ENCODE peak calls at places on chromosomes 11 and 22, in seven cellular contexts. A is HCT116; P is pancreas; M is fibroblast of lung; W is left lung; F is CD8-positive, alpha-beta T cell; S is left ventricle myocardium inferior. I is an unnamed sample. For H3K27me3 and H3K36me3, the result is how much of the 10 kb centered on the place peaks cover.

GRCh38 chr11:103877221-103877620 is 159.2 kb upstream of the DDI1 start:
- DNase-seq in M (peak), S (no peak), P (no peak), W (no peak), A (no peak), F (no peak), I (no peak)

GRCh38 chr11:103055174-103055890 is 36.6 kb downstream of the DCUN1D5 start:
- DNase-seq in W (no peak), M (peak), P (no peak), A (peak), S (no peak), F (no peak), I (peak)

GRCh38 chr22:47854226-47854625 is 1091.8 kb downstream of the TBC1D22A start:
- DNase-seq in A (no peak), F (no peak), M (no peak), W (no peak), S (no peak), P (no peak), I (no peak)

GRCh38 chr11:250740-251299 is 14.0 kb downstream of the PSMD13 start:
- DNase-seq in A (no peak), P (peak), M (peak), S (peak), W (peak), F (peak), I (no peak)

GRCh38 chr11:59759900-59760299 is 4.7 kb downstream of the STX3 start:
- DNase-seq in W (no peak), A (no peak), F (no peak), M (no peak), P (no peak), S (no peak), I (no peak)

GRCh38 chr11:73284106-73284505 is 12.0 kb downstream of the P2RY6 start:
- DNase-seq in F (no peak), P (no peak), M (no peak), W (no peak), A (no peak), S (no peak), I (no peak)

GRCh38 chr11:57230797-57231538 is 6.1 kb downstream of the APLNR start:
- DNase-seq in W (no peak), A (no peak), S (no peak), M (no peak), F (no peak), P (no peak), I (no peak)

GRCh38 chr22:29330291-29330690 is 14.8 kb upstream of the RASL10A start:
- DNase-seq in A (no peak), W (no peak), F (no peak), S (no peak), M (no peak), P (no peak), I (no peak)

GRCh38 chr11:96307748-96308133 is 35.3 kb downstream of the MAML2 start:
- DNase-seq in A (peak), S (no peak), P (no peak), F (no peak), W (no peak), M (peak), I (peak)

GRCh38 chr11:47417712-47418111 is 8.5 kb downstream of the PSMC3 start:
- DNase-seq in M (no peak), P (no peak), W (no peak), F (no peak), S (no peak), A (no peak), I (no peak)

GRCh38 chr11:68430384-68430783 is 30.2 kb upstream of the PPP6R3 start:
- DNase-seq in P (no peak), M (no peak), S (no peak), A (no peak), F (no peak), W (no peak), I (no peak)

GRCh38 chr11:2776351-2777061 is 76.7 kb upstream of the KCNQ1OT1 start:
- DNase-seq in P (no peak), F (no peak), W (no peak), S (no peak), A (no peak), M (no peak), I (no peak)

GRCh38 chr11:65779919-65780769 is 632 bp downstream of the AP5B1 start:
- DNase-seq in M (peak), S (peak), A (peak), F (peak), P (peak), W (peak), I (no peak)

GRCh38 chr11:6194065-6194581 is 4.9 kb upstream of the OR52W1 start:
- DNase-seq in M (peak), A (no peak), P (no peak), F (no peak), S (no peak), W (no peak), I (no peak)

GRCh38 chr11:26199341-26199740 is 132.6 kb upstream of the ANO3 start:
- DNase-seq in F (no peak), A (no peak), W (no peak), M (peak), S (no peak), P (no peak), I (no peak)

GRCh38 chr11:20235164-20235563 is 74.9 kb upstream of the DBX1 start:
- DNase-seq in M (no peak), W (no peak), P (no peak), S (no peak), A (no peak), F (no peak), I (no peak)

GRCh38 chr22:46541536-46541935 is 4.1 kb upstream of the CELSR1 start:
- DNase-seq in S (no peak), A (no peak), M (no peak), F (no peak), P (no peak), W (no peak), I (no peak)

GRCh38 chr11:114180301-114181055 is 115.7 kb upstream of the NNMT start:
- DNase-seq in S (no peak), W (peak), P (peak), A (no peak), M (no peak), F (no peak), I (no peak)

GRCh38 chr11:21628641-21629040 is 564.2 kb upstream of the ANO5 start:
- DNase-seq in M (no peak), S (no peak), W (no peak), P (no peak), F (no peak), A (no peak), I (no peak)

GRCh38 chr11:114057147-114057546 is 2.4 kb upstream of the ZBTB16 start:
- DNase-seq in W (no peak), F (no peak), A (no peak), M (no peak), P (no peak), S (peak), I (no peak)

GRCh38 chr11:95455228-95455627 is 224.2 kb upstream of the SESN3 start:
- DNase-seq in M (no peak), F (no peak), A (no peak), P (no peak), W (no peak), S (no peak), I (no peak)

GRCh38 chr11:8287297-8288070 is 23.8 kb upstream of the LMO1 start:
- DNase-seq in W (no peak), P (no peak), M (no peak), A (no peak), F (no peak), S (no peak), I (no peak)

GRCh38 chr22:31345331-31346254 is 553 bp downstream of the PATZ1 start:
- DNase-seq in A (peak), P (peak), M (peak), F (peak), W (peak), S (peak), I (no peak)

GRCh38 chr11:117734596-117734995 is 62.4 kb downstream of the DSCAML1 start:
- DNase-seq in A (no peak), W (no peak), P (no peak), S (no peak), M (no peak), F (no peak), I (no peak)

GRCh38 chr11:79512706-79513469 is 72.1 kb upstream of the TENM4 start:
- DNase-seq in A (no peak), W (no peak), M (no peak), P (no peak), S (no peak), F (no peak), I (no peak)

GRCh38 chr11:134453441-134453840 is 41.4 kb upstream of the B3GAT1 start:
- DNase-seq in S (no peak), W (no peak), F (no peak), P (no peak), A (no peak), M (no peak), I (no peak)

GRCh38 chr22:17514092-17514491 is 49.2 kb upstream of the SLC25A18 start:
- DNase-seq in M (no peak), W (no peak), S (peak), F (no peak), P (no peak), A (no peak), I (no peak)

GRCh38 chr11:79428406-79428805 is 12.4 kb downstream of the TENM4 start:
- DNase-seq in P (no peak), F (no peak), S (no peak), M (peak), W (no peak), A (no peak), I (no peak)

GRCh38 chr22:42662114-42663021 is 13.2 kb upstream of the CYB5R3 start:
- DNase-seq in P (peak), F (peak), W (peak), A (no peak), M (peak), S (peak), I (no peak)

GRCh38 chr11:65573391-65574146 is 1.2 kb downstream of the FAM89B start:
- DNase-seq in F (no peak), A (no peak), P (peak), S (no peak), M (no peak), W (no peak), I (no peak)

GRCh38 chr22:19607198-19608113 is 83.2 kb upstream of the CLDN5 start:
- DNase-seq in A (no peak), S (no peak), P (peak), W (peak), F (no peak), M (no peak), I (no peak)
- H3K27me3 ChIP-seq in A (under half), S (under half), P (under half), W (under half), F (under half), M (under half), I (under half)

DNA sequence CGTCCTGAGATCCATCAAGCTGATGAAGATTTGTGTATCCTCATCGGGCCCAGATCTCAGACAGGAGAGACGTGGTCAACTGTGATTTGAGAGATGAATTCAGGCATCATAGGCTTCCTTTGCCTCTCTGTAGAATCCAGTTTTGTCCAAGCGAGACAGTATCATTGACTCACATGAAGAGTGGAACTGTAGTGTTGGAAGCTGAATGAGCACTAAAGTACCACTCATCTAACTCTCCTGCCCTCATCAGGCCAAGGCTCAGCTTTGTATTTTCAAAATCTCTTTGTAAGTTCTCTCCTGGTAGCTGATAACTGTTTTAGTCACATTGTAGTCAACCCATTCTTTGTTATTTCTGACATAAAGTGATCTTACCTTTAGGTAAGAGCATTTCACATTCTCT is 85.1 kb downstream of the KIRREL3 start:
- DNase-seq in W (no peak), M (no peak), P (no peak), S (no peak), A (no peak), F (no peak), I (no peak)
- H3K36me3 ChIP-seq in W (under half), M (under half), P (under half), S (under half), A (under half), F (under half), I (under half)

DNA sequence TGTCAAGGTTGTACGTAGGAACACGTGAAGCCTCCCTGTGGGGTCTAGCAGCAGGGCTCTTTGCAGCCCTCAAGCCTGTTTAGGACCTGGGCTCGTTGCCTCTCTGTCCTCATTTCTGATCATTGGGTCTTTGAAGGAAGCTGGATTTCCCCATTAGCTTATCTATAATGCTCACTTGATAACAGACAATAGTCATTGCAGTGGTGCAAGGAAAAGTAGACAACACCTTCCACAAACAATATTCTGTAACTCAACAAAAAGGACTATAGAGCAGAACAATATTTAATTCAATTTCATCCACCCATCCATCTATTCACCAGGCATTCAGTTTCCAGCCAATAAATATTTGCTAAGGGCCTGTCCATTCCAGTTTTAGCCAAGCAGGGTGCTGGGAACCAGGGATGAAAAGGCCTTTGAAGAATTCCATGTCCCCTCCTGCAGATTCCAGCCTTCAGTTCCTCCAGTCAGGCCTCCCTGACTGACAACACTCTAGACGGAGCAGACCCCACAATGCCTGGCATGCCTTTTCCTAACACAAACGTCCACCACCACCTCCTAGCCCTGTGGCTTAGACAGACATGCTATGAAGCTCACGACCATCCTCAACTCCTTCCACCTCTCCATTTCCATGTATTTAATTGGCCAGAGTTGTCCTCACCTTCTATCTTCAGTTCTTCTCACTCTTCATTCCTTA is 12.7 kb upstream of the POLD3 start:
- DNase-seq in F (no peak), M (no peak), W (no peak), S (no peak), P (no peak), A (no peak), I (no peak)
- TF ChIP-seq CTCF in F (no peak), M (no peak), W (no peak), S (no peak), P (no peak), A (no peak), I (no peak)

DNA sequence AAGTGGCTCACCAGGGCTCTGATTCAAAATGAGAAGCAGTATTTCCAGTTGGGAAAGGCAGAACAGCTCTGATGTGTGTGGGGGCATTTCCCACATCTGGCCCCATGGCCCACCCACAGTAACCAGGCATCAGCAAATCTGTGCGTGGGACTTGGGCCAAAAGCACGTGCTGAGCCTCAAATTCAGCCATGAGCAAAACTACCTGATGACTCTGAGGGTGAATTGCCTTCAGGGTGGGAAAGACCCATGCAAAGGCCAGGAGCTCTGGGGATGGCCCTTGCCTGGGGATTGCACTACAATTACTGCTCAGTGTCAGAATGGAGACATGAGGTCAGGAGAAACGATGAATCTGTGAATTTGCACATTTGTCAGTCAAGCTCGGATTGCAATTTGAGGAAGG is 20.9 kb downstream of the TP53AIP1 start:
- DNase-seq in W (no peak), A (no peak), F (no peak), P (no peak), M (no peak), S (peak), I (no peak)
- H3K27me3 ChIP-seq in W (under half), A (under half), F (under half), P (under half), M (under half), S (under half), I (under half)

GRCh38 chr11:120174866-120175265 is 36.0 kb upstream of the OAF start:
- DNase-seq in P (no peak), F (no peak), A (no peak), S (no peak), M (no peak), W (no peak), I (no peak)

GRCh38 chr11:120170741-120171261 is 32.9 kb upstream of the TRIM29 start:
- DNase-seq in F (no peak), W (no peak), S (no peak), A (no peak), P (no peak), M (no peak), I (no peak)

GRCh38 chr11:120172054-120172881 is 34.4 kb upstream of the TRIM29 start:
- DNase-seq in S (peak), W (peak), A (peak), M (peak), P (peak), F (peak), I (no peak)

GRCh38 chr11:120173771-120174170 is 35.9 kb upstream of the TRIM29 start:
- DNase-seq in W (no peak), M (peak), F (no peak), P (no peak), S (no peak), A (no peak), I (no peak)

DNA sequence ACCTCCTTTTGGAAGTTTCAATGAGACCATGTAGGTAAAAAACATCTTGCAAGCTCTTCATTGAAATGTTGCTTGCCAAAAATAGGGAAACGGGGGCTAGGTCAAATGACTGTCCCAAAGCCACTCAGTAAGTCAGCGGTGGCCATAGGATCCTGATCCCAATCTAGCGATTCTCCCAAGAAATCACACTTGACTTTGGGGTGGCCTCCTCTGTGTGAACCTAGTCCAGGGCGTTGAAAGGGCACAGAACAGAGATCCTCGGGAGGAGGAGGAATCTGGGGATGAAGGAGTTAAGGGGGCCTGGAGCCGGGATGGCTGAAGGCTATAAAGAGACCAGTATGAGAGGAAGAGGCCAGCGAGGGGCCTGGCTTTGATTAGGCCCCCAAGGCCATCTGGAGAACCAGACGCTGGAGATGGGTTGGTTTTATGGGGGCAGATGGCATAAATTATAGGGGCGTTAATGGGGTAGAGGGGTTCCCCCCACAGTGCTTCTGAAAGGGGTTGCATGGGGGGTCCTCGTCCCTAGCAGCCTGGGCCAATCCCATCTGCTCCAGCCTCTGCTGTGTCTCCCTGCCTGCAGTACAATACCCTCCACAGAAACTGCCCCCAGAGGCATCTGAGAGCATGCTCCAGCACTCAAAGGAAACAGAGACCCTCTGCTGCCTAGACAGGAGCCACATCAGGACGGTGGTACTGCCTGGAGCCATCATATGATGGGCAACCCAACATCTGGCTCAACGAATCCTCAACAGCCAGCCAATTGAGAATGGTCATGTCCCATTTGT is 35.2 kb upstream of the TRIM29 start:
- DNase-seq in A (no peak), P (no peak), F (no peak), M (no peak), S (no peak), W (no peak), I (no peak)
- H3K36me3 ChIP-seq in A (under half), P (under half), F (under half), M (under half), S (under half), W (under half), I (under half)

GRCh38 chr11:15629690-15630321 is 515.1 kb downstream of the INSC start:
- DNase-seq in S (peak), W (no peak), F (no peak), M (no peak), A (peak), P (peak), I (no peak)
- TF ChIP-seq CTCF in S (peak), W (peak), F (no peak), M (peak), A (peak), P (no peak), I (peak)

GRCh38 chr11:71555508-71555907 is 7.3 kb downstream of the KRTAP5-9 start:
- DNase-seq in M (no peak), W (no peak), P (no peak), S (no peak), F (no peak), A (no peak), I (no peak)

GRCh38 chr11:71548120-71548519 is at the start of gene KRTAP5-9:
- DNase-seq in S (no peak), A (no peak), W (no peak), P (no peak), F (no peak), M (no peak), I (no peak)

GRCh38 chr11:71554996-71555395 is 6.8 kb downstream of the KRTAP5-9 start:
- DNase-seq in W (no peak), S (no peak), P (no peak), M (no peak), A (no peak), F (no peak), I (no peak)

GRCh38 chr11:71548716-71549151 is 514 bp downstream of the KRTAP5-9 start:
- DNase-seq in S (no peak), W (no peak), A (no peak), F (no peak), P (no peak), M (no peak), I (no peak)

DNA sequence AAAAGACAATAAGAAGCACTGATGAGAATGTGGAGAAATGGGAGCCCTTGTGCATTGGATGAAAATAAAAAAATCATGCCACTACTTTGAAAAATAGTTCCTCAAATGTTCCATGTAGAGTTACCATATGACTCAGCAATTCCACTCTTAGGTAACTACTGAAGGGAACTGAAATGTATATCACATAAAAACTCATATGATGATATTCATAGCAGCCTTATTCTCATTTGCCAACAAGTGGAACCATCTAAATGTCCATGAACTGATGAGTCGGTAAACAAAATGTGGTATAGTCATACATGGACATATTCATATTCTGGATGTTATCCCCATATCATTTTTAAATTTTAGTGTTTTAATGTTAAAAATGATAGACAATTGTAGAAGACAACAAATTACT is 3.5 kb downstream of the KRTAP5-9 start:
- DNase-seq in F (no peak), A (no peak), S (no peak), M (no peak), W (no peak), P (no peak), I (no peak)
- H3K27me3 ChIP-seq in F (under half), A (under half), S (under half), M (under half), W (under half), P (under half), I (under half)

GRCh38 chr11:13228569-13228968 is 49.0 kb upstream of the BMAL1 start:
- DNase-seq in P (no peak), M (no peak), W (no peak), S (no peak), A (no peak), F (no peak), I (no peak)

GRCh38 chr11:13233173-13233572 is 44.4 kb upstream of the BMAL1 start:
- DNase-seq in M (no peak), F (no peak), W (no peak), A (no peak), P (no peak), S (no peak), I (no peak)

GRCh38 chr11:13229136-13229535 is 48.5 kb upstream of the BMAL1 start:
- DNase-seq in P (no peak), S (no peak), M (no peak), F (no peak), A (no peak), W (no peak), I (no peak)

GRCh38 chr11:13227676-13228255 is 49.8 kb upstream of the BMAL1 start:
- DNase-seq in M (no peak), P (no peak), A (no peak), S (no peak), F (no peak), W (no peak), I (no peak)

GRCh38 chr11:13229675-13230359 is 47.8 kb upstream of the BMAL1 start:
- DNase-seq in P (no peak), M (no peak), S (no peak), W (no peak), A (no peak), F (no peak), I (no peak)
- H3K36me3 ChIP-seq in P (under half), M (under half), S (under half), W (under half), A (under half), F (under half), I (under half)